ENCODE peak calls at places on chromosome 19, in six cellular contexts. Y, A, Q, V, X and D are unnamed samples.
A peak's percentile ranks its signal among the peaks of the same experiment; 100 is the strongest.

GRCh38 chr19:50667759-50668231 is 18.6 kb downstream of the C19orf81 start:
- DNase-seq in Y (no peak), A (no peak), Q (no peak), V (no peak), X (no peak), D (no peak)

GRCh38 chr19:16367269-16367683 is 42.6 kb downstream of the KLF2 start:
- DNase-seq in Y (no peak), A (peak; percentile 83), Q (peak; percentile 50), V (no peak), X (no peak), D (no peak)

GRCh38 chr19:55720214-55720746 is 17.9 kb downstream of the NLRP9 start:
- DNase-seq in Y (no peak), A (no peak), Q (no peak), V (no peak), X (no peak), D (no peak)

GRCh38 chr19:30407310-30407709 is 35.1 kb downstream of the ZNF536 start:
- DNase-seq in Y (no peak), A (no peak), Q (no peak), V (no peak), X (no peak), D (no peak)

GRCh38 chr19:15717781-15718180 is 10.0 kb upstream of the OR10H2 start:
- DNase-seq in Y (no peak), A (no peak), Q (no peak), V (no peak), X (no peak), D (no peak)

GRCh38 chr19:51440846-51441409 is 17.3 kb downstream of the SIGLEC8 start:
- DNase-seq in Y (no peak), A (peak; percentile 11), Q (no peak), V (no peak), X (no peak), D (no peak)

GRCh38 chr19:55383789-55384575 is at the start of gene TMEM238:
- DNase-seq in Y (no peak), A (peak; percentile 41), Q (peak; percentile 31), V (peak; percentile 71), X (no peak), D (peak; percentile 27)

GRCh38 chr19:39405930-39406655 is 554 bp upstream of the ZFP36 start:
- DNase-seq in Y (peak; percentile 82), A (peak; percentile 87), Q (peak; percentile 98), V (no peak), X (no peak), D (no peak)

GRCh38 chr19:12995596-12996541 is 594 bp downstream of the NFIX start:
- DNase-seq in Y (peak; percentile 24), A (no peak), Q (no peak), V (no peak), X (no peak), D (peak; percentile 56)

GRCh38 chr19:50669319-50670101 is 20.3 kb downstream of the C19orf81 start:
- DNase-seq in Y (peak; percentile 20), A (no peak), Q (no peak), V (peak; percentile 1), X (no peak), D (peak; percentile 16)

GRCh38 chr19:1473056-1473400 is 6.0 kb downstream of the C19orf25 start:
- DNase-seq in Y (no peak), A (no peak), Q (no peak), V (no peak), X (no peak), D (no peak)

GRCh38 chr19:15118248-15118647 is 11.0 kb downstream of the SYDE1 start:
- DNase-seq in Y (no peak), A (no peak), Q (no peak), V (no peak), X (no peak), D (no peak)

GRCh38 chr19:8224394-8225145 is 15.4 kb downstream of the CERS4 start:
- DNase-seq in Y (peak; percentile 34), A (no peak), Q (no peak), V (no peak), X (no peak), D (no peak)

GRCh38 chr19:35502751-35503150 is 10.7 kb downstream of the DMKN start:
- DNase-seq in Y (no peak), A (no peak), Q (no peak), V (no peak), X (no peak), D (no peak)

GRCh38 chr19:14127929-14128509 is 8.4 kb downstream of the ASF1B start:
- DNase-seq in Y (no peak), A (no peak), Q (no peak), V (no peak), X (no peak), D (no peak)

GRCh38 chr19:41373993-41374392 is 2.3 kb upstream of the TMEM91 start:
- DNase-seq in Y (peak; percentile 75), A (no peak), Q (no peak), V (peak; percentile 90), X (peak; percentile 89), D (peak; percentile 49)

GRCh38 chr19:55581145-55581827 is 638 bp upstream of the ZNF579 start:
- DNase-seq in Y (no peak), A (no peak), Q (no peak), V (no peak), X (no peak), D (no peak)

GRCh38 chr19:45599286-45599685 is 2.7 kb downstream of the GPR4 start:
- DNase-seq in Y (no peak), A (no peak), Q (no peak), V (no peak), X (no peak), D (no peak)
- H3K27ac ChIP-seq in Y (peak overlapping the region; percentile 68), A (no peak overlapping the region), Q (no peak overlapping the region), V (no peak overlapping the region), X (no peak overlapping the region), D (no peak overlapping the region)

GRCh38 chr19:18224525-18225354 is 1.5 kb downstream of the PDE4C start:
- DNase-seq in Y (peak; percentile 99), A (peak; percentile 74), Q (peak; percentile 82), V (peak; percentile 97), X (peak; percentile 99), D (peak; percentile 61)
- H3K27ac ChIP-seq in Y (peak overlapping the region; percentile 17), A (peak overlapping the region; percentile 31), Q (no peak overlapping the region), V (peak overlapping the region; percentile 39), X (no peak overlapping the region), D (peak overlapping the region; percentile 45)

GRCh38 chr19:6427131-6427530 is 2.5 kb upstream of the KHSRP start:
- DNase-seq in Y (no peak), A (no peak), Q (no peak), V (no peak), X (no peak), D (no peak)

GRCh38 chr19:6425732-6426686 is 1.4 kb upstream of the KHSRP start:
- DNase-seq in Y (no peak), A (no peak), Q (no peak), V (no peak), X (no peak), D (no peak)

GRCh38 chr19:6424190-6424938 is at the start of gene KHSRP:
- DNase-seq in Y (no peak), A (peak; percentile 17), Q (no peak), V (no peak), X (no peak), D (no peak)

GRCh38 chr19:6423499-6424189 is 967 bp downstream of the KHSRP start:
- DNase-seq in Y (no peak), A (no peak), Q (no peak), V (peak; percentile 42), X (no peak), D (peak; percentile 30)

DNA sequence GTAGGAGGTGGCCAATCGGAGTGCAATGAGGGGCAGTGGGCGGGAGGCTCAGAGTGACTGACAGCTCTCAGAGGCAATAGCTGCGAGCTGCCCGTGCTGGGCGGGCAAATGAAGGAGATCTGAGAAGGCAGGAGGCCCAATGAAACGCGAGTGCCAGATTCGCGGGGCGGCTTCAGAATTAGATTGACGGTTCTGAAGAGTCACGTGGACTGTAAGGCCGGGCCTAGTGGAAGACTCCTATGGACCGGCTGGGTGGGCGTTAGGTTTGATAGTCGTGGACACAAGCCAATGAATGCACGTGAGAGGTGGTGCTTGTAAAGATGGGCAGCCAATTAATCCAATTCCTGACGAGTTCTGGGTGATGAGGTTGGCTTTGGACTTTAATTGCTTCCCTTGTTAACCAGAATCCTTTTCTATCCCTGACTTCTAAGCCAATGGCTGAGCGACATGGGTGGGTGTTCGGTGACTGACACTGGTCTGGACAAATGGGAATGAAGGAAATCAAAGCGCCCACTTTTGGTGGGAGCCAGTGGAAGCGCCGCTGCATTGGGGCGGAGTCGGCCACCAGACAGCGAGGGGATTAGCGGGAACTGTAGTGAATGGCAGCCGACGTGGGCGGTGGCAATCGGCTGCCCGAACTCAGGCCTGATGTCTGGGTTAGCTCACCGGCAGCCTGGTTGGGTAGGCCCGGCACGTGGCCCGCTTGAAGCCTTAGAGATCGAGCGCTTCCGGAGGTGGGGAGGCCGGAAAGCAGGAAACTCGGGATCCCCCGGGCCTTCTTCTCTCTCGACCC is 524 bp upstream of the KHSRP start:
- DNase-seq in Y (peak; percentile 100), A (peak; percentile 100), Q (peak; percentile 99), V (peak; percentile 100), X (peak; percentile 100), D (peak; percentile 97)
- H3K27ac ChIP-seq in Y (peak overlapping the region; percentile 92), A (peak overlapping the region; percentile 53), Q (peak overlapping the region; percentile 75), V (peak overlapping the region; percentile 23), X (peak overlapping the region; percentile 82), D (peak overlapping the region; percentile 82)

DNA sequence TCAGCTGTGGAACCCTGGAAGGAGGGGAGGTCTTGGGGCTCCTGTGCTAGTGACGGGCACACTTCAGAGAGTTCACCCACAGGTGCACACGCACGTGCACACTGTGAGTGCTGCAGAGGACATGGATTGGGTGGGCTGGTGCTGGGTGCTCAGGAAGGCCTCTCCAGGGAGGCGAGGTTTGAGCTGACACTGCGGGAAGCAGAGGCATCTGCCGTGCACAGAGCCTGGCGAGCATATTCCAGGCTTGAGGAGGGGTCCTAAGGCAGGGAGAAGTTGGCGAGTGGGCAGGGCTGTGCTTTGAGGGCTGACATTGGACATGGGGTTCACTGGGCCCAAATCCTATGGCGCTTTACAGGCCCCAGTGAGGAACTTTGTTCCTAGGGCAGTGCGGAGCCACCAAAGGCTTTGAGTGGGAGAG is 25.6 kb downstream of the CCDC8 start:
- DNase-seq in Y (no peak), A (no peak), Q (no peak), V (no peak), X (no peak), D (no peak)
- H3K27ac ChIP-seq in Y (no peak overlapping the region), A (no peak overlapping the region), Q (no peak overlapping the region), V (no peak overlapping the region), X (no peak overlapping the region), D (no peak overlapping the region)